ENCODE peak calls at places on chromosome 3, in five cellular contexts. M, N, H, Q and R are unnamed samples.
A peak's percentile ranks its signal among the peaks of the same experiment; 100 is the strongest.

GRCh38 chr3:76065975-76066374 is 280.6 kb upstream of the ZNF717 start:
- DNase-seq in Q (no peak), N (peak; percentile 42), M (no peak), H (no peak), R (peak; percentile 41)

GRCh38 chr3:27758083-27758482 is 36.0 kb upstream of the EOMES start:
- DNase-seq in M (no peak), N (no peak), H (peak; percentile 76), Q (peak; percentile 16), R (peak; percentile 92)

GRCh38 chr3:195077611-195078540 is 193.1 kb downstream of the XXYLT1 start:
- DNase-seq in N (no peak), M (no peak), Q (no peak), H (no peak), R (no peak)

GRCh38 chr3:53519047-53519717 is 24.8 kb downstream of the CACNA1D start:
- DNase-seq in N (no peak), M (no peak), Q (no peak), H (no peak), R (no peak)

GRCh38 chr3:150215616-150216015 is 192.5 kb upstream of the TSC22D2 start:
- DNase-seq in M (no peak), N (no peak), H (peak; percentile 18), Q (no peak), R (no peak)

GRCh38 chr3:117407317-117407716 is 697.7 kb downstream of the TUSC7 start:
- DNase-seq in H (peak; percentile 4), N (peak; percentile 40), M (peak; percentile 24), Q (peak; percentile 20), R (peak; percentile 30)

GRCh38 chr3:175940881-175941280 is 1081.7 kb downstream of the NAALADL2 start:
- DNase-seq in H (no peak), N (no peak), M (no peak), Q (no peak), R (no peak)

GRCh38 chr3:164303894-164304293 is 774.4 kb downstream of the SI start:
- DNase-seq in M (no peak), H (no peak), Q (no peak), N (no peak), R (no peak)

GRCh38 chr3:74575857-74576256 is 38.6 kb downstream of the CNTN3 start:
- DNase-seq in H (no peak), M (no peak), N (no peak), Q (no peak), R (no peak)

GRCh38 chr3:71389191-71389590 is 194.3 kb downstream of the FOXP1 start:
- DNase-seq in H (no peak), M (no peak), N (no peak), Q (no peak), R (no peak)

GRCh38 chr3:185423178-185423577 is 60.2 kb downstream of the MAP3K13 start:
- DNase-seq in Q (peak; percentile 33), M (no peak), N (peak; percentile 25), H (peak; percentile 20), R (peak; percentile 47)

GRCh38 chr3:81462921-81463320 is 298.5 kb downstream of the GBE1 start:
- DNase-seq in Q (no peak), M (no peak), H (no peak), N (no peak), R (no peak)